ENCODE peak calls at places on chromosomes 7 and 10, in eight cellular contexts. X is SK-N-SH; W is CD8-positive, alpha-beta memory T cell; J is Karpas-422; M is heart right ventricle; Q is cardiac muscle cell; C is DND-41; A is ascending aorta. O is an unnamed sample. For H3K36me3, the result is how much of the 10 kb centered on the place peaks cover.

GRCh38 chr10:47330804-47331203 is 8.6 kb downstream of the GDF2 start:
- DNase-seq in X (no peak), W (no peak), J (no peak), M (no peak), Q (no peak), C (no peak), A (no peak), O (no peak)

GRCh38 chr7:149624006-149624405 is 126.4 kb upstream of the ZNF746 start:
- DNase-seq in X (peak), W (peak), J (peak), M (no peak), Q (peak), C (peak), A (no peak), O (no peak)

GRCh38 chr7:3028071-3028766 is 15.4 kb downstream of the CARD11 start:
- DNase-seq in X (peak), W (no peak), J (no peak), M (no peak), Q (no peak), C (no peak), A (peak), O (peak)

GRCh38 chr7:75534727-75535307 is 42.7 kb downstream of the SPDYE5 start:
- DNase-seq in X (no peak), W (no peak), J (peak), M (no peak), Q (no peak), C (no peak), A (no peak), O (no peak)

GRCh38 chr7:150401424-150401790 is 22.3 kb downstream of the ZNF775 start:
- DNase-seq in X (no peak), W (no peak), J (no peak), M (no peak), Q (no peak), C (no peak), A (no peak), O (no peak)

GRCh38 chr10:132360766-132361447 is 28.9 kb downstream of the LRRC27 start:
- DNase-seq in X (peak), W (peak), J (peak), M (peak), Q (peak), C (peak), A (no peak), O (no peak)

GRCh38 chr10:71762324-71762723 is 11.0 kb downstream of the VSIR start:
- DNase-seq in X (no peak), W (no peak), J (no peak), M (no peak), Q (no peak), C (no peak), A (no peak), O (no peak)

GRCh38 chr7:155090647-155091046 is 20.5 kb downstream of the HTR5A start:
- DNase-seq in X (no peak), W (no peak), J (no peak), M (no peak), Q (no peak), C (peak), A (no peak), O (no peak)

GRCh38 chr10:89314676-89315075 is 12.8 kb downstream of the IFIT2 start:
- DNase-seq in X (no peak), W (no peak), J (no peak), M (no peak), Q (no peak), C (no peak), A (no peak), O (no peak)

GRCh38 chr10:97701438-97702064 is 12.0 kb upstream of the MARVELD1 start:
- DNase-seq in X (peak), W (peak), J (peak), M (no peak), Q (peak), C (peak), A (no peak), O (no peak)

GRCh38 chr7:64206903-64207302 is at the start of gene ZNF735:
- DNase-seq in X (no peak), W (no peak), J (no peak), M (no peak), Q (no peak), C (no peak), A (no peak), O (no peak)

GRCh38 chr10:126375926-126376554 is 12.2 kb downstream of the ADAM12 start:
- DNase-seq in X (no peak), W (no peak), J (no peak), M (no peak), Q (no peak), C (no peak), A (no peak), O (no peak)

DNA sequence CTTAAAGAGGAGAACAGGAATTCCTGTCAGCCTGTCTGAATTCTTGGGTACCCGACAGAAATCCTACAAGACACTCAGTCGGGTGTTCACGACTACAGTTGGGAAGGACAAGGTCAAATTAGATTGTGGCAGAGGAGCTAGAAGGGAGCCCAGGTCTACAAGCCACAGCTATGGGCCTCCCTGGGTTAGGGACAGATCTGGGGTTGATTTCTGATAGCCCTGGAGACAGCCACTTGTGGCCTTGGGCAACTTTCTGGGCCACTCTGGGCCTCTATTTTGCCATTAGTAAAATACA is 39.7 kb upstream of the ANTXRL start:
- DNase-seq in X (no peak), W (no peak), J (no peak), M (no peak), Q (no peak), C (no peak), A (no peak), O (no peak)
- H3K4me3 ChIP-seq in X (no peak), W (no peak), J (no peak), M (no peak), Q (no peak), C (no peak), A (no peak), O (no peak)

GRCh38 chr10:68982389-68982788 is 6.2 kb upstream of the KIFBP start:
- DNase-seq in X (no peak), W (no peak), J (no peak), M (no peak), Q (no peak), C (no peak), A (no peak), O (no peak)
- H3K36me3 ChIP-seq in X (half or more), W (under half), J (half or more), M (under half), Q (under half), C (half or more), A (under half), O (under half)

GRCh38 chr10:91708174-91708861 is 75.4 kb upstream of the PPP1R3C start:
- DNase-seq in X (no peak), W (no peak), J (no peak), M (no peak), Q (no peak), C (no peak), A (no peak), O (no peak)

GRCh38 chr10:91713471-91714072 is 80.7 kb upstream of the PPP1R3C start:
- DNase-seq in X (no peak), W (no peak), J (no peak), M (no peak), Q (no peak), C (no peak), A (no peak), O (no peak)

GRCh38 chr10:91711885-91712284 is 79.0 kb upstream of the PPP1R3C start:
- DNase-seq in X (no peak), W (no peak), J (no peak), M (no peak), Q (no peak), C (no peak), A (no peak), O (no peak)

GRCh38 chr10:91709394-91709798 is 76.5 kb upstream of the PPP1R3C start:
- DNase-seq in X (no peak), W (no peak), J (no peak), M (no peak), Q (no peak), C (no peak), A (no peak), O (no peak)

GRCh38 chr10:91712315-91712714 is 79.4 kb upstream of the PPP1R3C start:
- DNase-seq in X (no peak), W (no peak), J (no peak), M (no peak), Q (no peak), C (no peak), A (no peak), O (no peak)
- H3K4me3 ChIP-seq in X (no peak), W (no peak), J (no peak), M (no peak), Q (no peak), C (no peak), A (no peak), O (no peak)

GRCh38 chr10:101611096-101611495 is 23.0 kb downstream of the DPCD start:
- DNase-seq in X (no peak), W (no peak), J (no peak), M (no peak), Q (no peak), C (no peak), A (no peak), O (no peak)
- H3K36me3 ChIP-seq in X (under half), W (under half), J (under half), M (under half), Q (under half), C (under half), A (under half), O (under half)

GRCh38 chr7:92833024-92833765 is 3.2 kb downstream of the CDK6 start:
- DNase-seq in X (peak), W (peak), J (peak), M (peak), Q (peak), C (peak), A (peak), O (peak)

GRCh38 chr7:92830047-92830446 is 6.3 kb downstream of the CDK6 start:
- DNase-seq in X (no peak), W (no peak), J (no peak), M (no peak), Q (no peak), C (no peak), A (no peak), O (no peak)

GRCh38 chr7:92831716-92832622 is 4.4 kb downstream of the CDK6 start:
- DNase-seq in X (peak), W (no peak), J (no peak), M (no peak), Q (no peak), C (no peak), A (no peak), O (no peak)

GRCh38 chr7:92832623-92833023 is 3.8 kb downstream of the CDK6 start:
- DNase-seq in X (no peak), W (no peak), J (no peak), M (no peak), Q (no peak), C (no peak), A (no peak), O (no peak)

DNA sequence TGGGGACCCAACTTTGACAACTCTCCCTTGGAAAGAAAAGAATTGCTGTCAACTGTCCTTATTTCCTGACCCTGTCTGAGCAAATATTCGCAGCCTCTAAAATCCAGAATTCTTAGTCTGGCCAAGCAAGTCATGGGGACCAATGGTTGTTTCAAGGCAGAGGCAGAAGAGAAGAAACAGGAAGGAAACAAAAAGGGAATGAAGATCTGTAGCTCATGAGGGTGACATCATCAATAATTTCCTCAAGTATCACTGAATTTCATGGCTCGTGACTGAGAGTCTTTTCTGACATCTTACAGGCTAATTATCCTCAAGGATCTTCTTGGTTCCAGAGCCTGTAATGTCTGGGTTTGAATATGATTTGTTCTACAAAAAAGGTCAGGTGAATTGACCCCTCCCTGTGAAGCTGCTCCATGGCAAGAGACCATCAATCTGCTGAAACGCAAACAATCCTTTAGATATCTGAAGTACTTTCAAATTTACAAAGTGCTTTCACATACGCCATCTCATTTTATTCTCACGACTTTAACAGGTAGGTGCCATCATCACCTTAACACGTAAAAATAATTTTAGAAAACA is 5.8 kb downstream of the CDK6 start:
- DNase-seq in X (no peak), W (no peak), J (peak), M (no peak), Q (no peak), C (no peak), A (no peak), O (no peak)
- H3K4me3 ChIP-seq in X (peak), W (peak), J (peak), M (peak), Q (no peak), C (peak), A (no peak), O (no peak)

GRCh38 chr7:44693641-44694313 is 54.9 kb upstream of the ZMIZ2 start:
- DNase-seq in X (no peak), W (no peak), J (no peak), M (peak), Q (no peak), C (no peak), A (no peak), O (no peak)
- H3K36me3 ChIP-seq in X (under half), W (half or more), J (under half), M (under half), Q (half or more), C (half or more), A (under half), O (under half)

DNA sequence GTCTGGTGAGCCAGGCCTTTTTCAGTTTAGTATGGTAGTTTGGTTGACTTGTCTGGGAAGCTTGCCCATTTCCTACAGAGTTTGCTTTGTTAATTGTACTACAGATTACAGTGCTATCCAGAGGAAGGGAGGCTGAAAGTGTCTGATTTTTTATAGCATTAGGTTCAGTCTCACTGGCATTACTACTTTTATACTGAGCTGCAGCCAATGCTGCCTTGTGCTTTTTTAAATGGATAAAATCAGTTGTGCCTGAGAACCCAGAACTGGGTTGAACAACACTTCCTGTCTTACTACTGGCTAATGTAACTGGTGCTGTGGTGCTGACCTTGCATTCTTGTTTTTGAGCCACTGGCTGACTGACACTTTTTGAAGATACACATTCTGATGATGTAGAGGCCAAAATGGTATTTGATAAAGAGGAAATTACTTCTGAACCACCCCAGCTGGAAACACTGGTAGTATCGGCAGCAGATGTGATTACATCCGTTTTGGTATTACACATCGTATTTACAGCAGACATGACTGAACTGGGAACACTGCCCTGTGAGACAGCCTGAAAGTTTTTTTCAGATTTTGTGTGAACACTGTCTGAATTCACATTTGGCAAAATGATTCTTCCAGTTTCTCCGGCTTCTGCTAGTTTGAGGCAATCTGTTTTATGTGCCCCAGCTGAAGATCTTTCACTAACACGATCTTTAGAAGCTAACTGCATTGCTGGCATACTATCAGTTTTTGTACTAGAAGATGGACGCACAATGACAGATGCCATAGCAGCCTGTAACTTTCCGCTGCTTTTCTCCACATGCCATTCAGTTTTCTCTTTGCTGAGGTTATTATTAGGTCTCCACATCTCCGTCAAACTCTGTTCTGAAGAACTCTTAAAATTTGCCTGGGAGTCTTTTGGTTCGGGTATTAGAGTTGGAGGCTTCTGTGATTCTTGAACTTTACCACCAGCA is 74.1 kb downstream of the NRBF2 start:
- DNase-seq in X (peak), W (no peak), J (peak), M (no peak), Q (peak), C (no peak), A (no peak), O (no peak)
- H3K4me3 ChIP-seq in X (peak), W (no peak), J (peak), M (no peak), Q (no peak), C (no peak), A (peak), O (peak)

GRCh38 chr10:130175074-130175473 is 38.9 kb downstream of the GLRX3 start:
- DNase-seq in X (no peak), W (no peak), J (no peak), M (no peak), Q (no peak), C (no peak), A (no peak), O (no peak)
- H3K36me3 ChIP-seq in X (under half), W (under half), J (under half), M (under half), Q (under half), C (half or more), A (under half), O (under half)

O was measured in thoracic aorta.